ENCODE peak calls at places on chromosomes 1 and 21, in seven cellular contexts. One of them, this sample, is unnamed.

GRCh38 chr1:98086156-98086555 is 165.3 kb upstream of the DPYD start:
- DNase-seq in GM10248: no peak
- DNase-seq in CD4-positive, alpha-beta memory T cell: no peak
- DNase-seq in AG09319: no peak
- DNase-seq in left kidney: no peak
- DNase-seq in left ventricle myocardium inferior: no peak
- DNase-seq in mucosa of gallbladder: no peak
- DNase-seq in this sample: no peak

GRCh38 chr1:224528900-224529299 is 87.2 kb upstream of the CNIH3 start:
- DNase-seq in GM10248: no peak
- DNase-seq in CD4-positive, alpha-beta memory T cell: no peak
- DNase-seq in AG09319: no peak
- DNase-seq in left kidney: peak
- DNase-seq in left ventricle myocardium inferior: no peak
- DNase-seq in mucosa of gallbladder: no peak
- DNase-seq in this sample: no peak

GRCh38 chr1:5481889-5482288 is 510.3 kb downstream of the NPHP4 start:
- DNase-seq in GM10248: no peak
- DNase-seq in CD4-positive, alpha-beta memory T cell: peak
- DNase-seq in AG09319: no peak
- DNase-seq in left kidney: peak
- DNase-seq in left ventricle myocardium inferior: no peak
- DNase-seq in mucosa of gallbladder: no peak
- DNase-seq in this sample: no peak

GRCh38 chr1:246978281-246978680 is 29.6 kb downstream of the ZNF695 start:
- DNase-seq in GM10248: no peak
- DNase-seq in CD4-positive, alpha-beta memory T cell: no peak
- DNase-seq in AG09319: no peak
- DNase-seq in left kidney: no peak
- DNase-seq in left ventricle myocardium inferior: no peak
- DNase-seq in mucosa of gallbladder: no peak
- DNase-seq in this sample: no peak

GRCh38 chr1:117842408-117843170 is 86.8 kb downstream of the GDAP2 start:
- DNase-seq in GM10248: no peak
- DNase-seq in CD4-positive, alpha-beta memory T cell: no peak
- DNase-seq in AG09319: no peak
- DNase-seq in left kidney: no peak
- DNase-seq in left ventricle myocardium inferior: no peak
- DNase-seq in mucosa of gallbladder: no peak
- DNase-seq in this sample: no peak

GRCh38 chr1:197924516-197925123 is 7.4 kb downstream of the LHX9 start:
- DNase-seq in GM10248: no peak
- DNase-seq in CD4-positive, alpha-beta memory T cell: no peak
- DNase-seq in AG09319: no peak
- DNase-seq in left kidney: peak
- DNase-seq in left ventricle myocardium inferior: no peak
- DNase-seq in mucosa of gallbladder: no peak
- DNase-seq in this sample: no peak

GRCh38 chr21:46182548-46183336 is 1.5 kb downstream of the SPATC1L start:
- DNase-seq in GM10248: no peak
- DNase-seq in CD4-positive, alpha-beta memory T cell: no peak
- DNase-seq in AG09319: no peak
- DNase-seq in left kidney: peak
- DNase-seq in left ventricle myocardium inferior: peak
- DNase-seq in mucosa of gallbladder: no peak
- DNase-seq in this sample: no peak

GRCh38 chr1:15951341-15952153 is 24.4 kb downstream of the ZBTB17 start:
- DNase-seq in GM10248: peak
- DNase-seq in CD4-positive, alpha-beta memory T cell: peak
- DNase-seq in AG09319: no peak
- DNase-seq in left kidney: peak
- DNase-seq in left ventricle myocardium inferior: no peak
- DNase-seq in mucosa of gallbladder: no peak
- DNase-seq in this sample: no peak

GRCh38 chr1:231702321-231702720 is 75.7 kb downstream of the DISC1 start:
- DNase-seq in GM10248: no peak
- DNase-seq in CD4-positive, alpha-beta memory T cell: no peak
- DNase-seq in AG09319: no peak
- DNase-seq in left kidney: no peak
- DNase-seq in left ventricle myocardium inferior: no peak
- DNase-seq in mucosa of gallbladder: no peak
- DNase-seq in this sample: no peak

GRCh38 chr1:113893267-113893666 is 5.9 kb upstream of the BCL2L15 start:
- DNase-seq in GM10248: no peak
- DNase-seq in CD4-positive, alpha-beta memory T cell: no peak
- DNase-seq in AG09319: no peak
- DNase-seq in left kidney: no peak
- DNase-seq in left ventricle myocardium inferior: no peak
- DNase-seq in mucosa of gallbladder: no peak
- DNase-seq in this sample: no peak

GRCh38 chr1:40423264-40423642 is 27.0 kb upstream of the ZFP69B start:
- DNase-seq in GM10248: no peak
- DNase-seq in CD4-positive, alpha-beta memory T cell: no peak
- DNase-seq in AG09319: no peak
- DNase-seq in left kidney: no peak
- DNase-seq in left ventricle myocardium inferior: no peak
- DNase-seq in mucosa of gallbladder: no peak
- DNase-seq in this sample: no peak